ENCODE peak calls at places on chromosomes 1 and 21, in seven cellular contexts. One of them, this sample, is unnamed.

GRCh38 chr1:39380036-39380435 is 111.4 kb upstream of the BMP8A start:
- DNase-seq in foreskin fibroblast: no peak
- DNase-seq in AG09309: no peak
- DNase-seq in A673: no peak
- DNase-seq in breast epithelium: no peak
- DNase-seq in stomach: no peak
- DNase-seq in neural crest cell: no peak
- DNase-seq in this sample: no peak

GRCh38 chr1:153795325-153795837 is 20.2 kb downstream of the SLC27A3 start:
- DNase-seq in foreskin fibroblast: no peak
- DNase-seq in AG09309: no peak
- DNase-seq in A673: no peak
- DNase-seq in breast epithelium: no peak
- DNase-seq in stomach: peak; percentile 22
- DNase-seq in neural crest cell: no peak
- DNase-seq in this sample: no peak

GRCh38 chr21:16742116-16742515 is 770.7 kb upstream of the CXADR start:
- DNase-seq in foreskin fibroblast: no peak
- DNase-seq in AG09309: no peak
- DNase-seq in A673: no peak
- DNase-seq in breast epithelium: no peak
- DNase-seq in stomach: no peak
- DNase-seq in neural crest cell: no peak
- DNase-seq in this sample: no peak

GRCh38 chr1:101653482-101653946 is 343.2 kb downstream of the OLFM3 start:
- DNase-seq in foreskin fibroblast: peak; percentile 17
- DNase-seq in AG09309: no peak
- DNase-seq in A673: peak; percentile 78
- DNase-seq in breast epithelium: no peak
- DNase-seq in stomach: no peak
- DNase-seq in neural crest cell: no peak
- DNase-seq in this sample: no peak

GRCh38 chr1:224635356-224635755 is 19.2 kb downstream of the CNIH3 start:
- DNase-seq in foreskin fibroblast: peak; percentile 96
- DNase-seq in AG09309: peak; percentile 57
- DNase-seq in A673: no peak
- DNase-seq in breast epithelium: no peak
- DNase-seq in stomach: no peak
- DNase-seq in neural crest cell: no peak
- DNase-seq in this sample: no peak

GRCh38 chr1:167517535-167518330 is 596 bp downstream of the CD247 start:
- DNase-seq in foreskin fibroblast: no peak
- DNase-seq in AG09309: no peak
- DNase-seq in A673: no peak
- DNase-seq in breast epithelium: no peak
- DNase-seq in stomach: no peak
- DNase-seq in neural crest cell: no peak
- DNase-seq in this sample: no peak

GRCh38 chr1:201608635-201609395 is 69.9 kb downstream of the NAV1 start:
- DNase-seq in foreskin fibroblast: peak; percentile 73
- DNase-seq in AG09309: no peak
- DNase-seq in A673: no peak
- DNase-seq in breast epithelium: no peak
- DNase-seq in stomach: no peak
- DNase-seq in neural crest cell: no peak
- DNase-seq in this sample: no peak

GRCh38 chr1:78440381-78440793 is 50.4 kb upstream of the PTGFR start:
- DNase-seq in foreskin fibroblast: peak; percentile 69
- DNase-seq in AG09309: peak; percentile 80
- DNase-seq in A673: no peak
- DNase-seq in breast epithelium: no peak
- DNase-seq in stomach: no peak
- DNase-seq in neural crest cell: no peak
- DNase-seq in this sample: no peak

GRCh38 chr1:41361495-41362356 is 492 bp downstream of the FOXO6 start:
- DNase-seq in foreskin fibroblast: no peak
- DNase-seq in AG09309: no peak
- DNase-seq in A673: no peak
- DNase-seq in breast epithelium: no peak
- DNase-seq in stomach: no peak
- DNase-seq in neural crest cell: no peak
- DNase-seq in this sample: no peak

GRCh38 chr1:1307261-1307907 is 346 bp downstream of the ACAP3 start:
- DNase-seq in foreskin fibroblast: peak; percentile 66
- DNase-seq in AG09309: no peak
- DNase-seq in A673: no peak
- DNase-seq in breast epithelium: no peak
- DNase-seq in stomach: no peak
- DNase-seq in neural crest cell: peak; percentile 48
- DNase-seq in this sample: no peak

GRCh38 chr1:147647796-147648633 is 22.3 kb downstream of the ACP6 start:
- DNase-seq in foreskin fibroblast: no peak
- DNase-seq in AG09309: no peak
- DNase-seq in A673: no peak
- DNase-seq in breast epithelium: no peak
- DNase-seq in stomach: no peak
- DNase-seq in neural crest cell: no peak
- DNase-seq in this sample: no peak

GRCh38 chr1:19938502-19938901 is 15.1 kb upstream of the PLA2G2E start:
- DNase-seq in foreskin fibroblast: peak; percentile 16
- DNase-seq in AG09309: no peak
- DNase-seq in A673: no peak
- DNase-seq in breast epithelium: no peak
- DNase-seq in stomach: no peak
- DNase-seq in neural crest cell: no peak
- DNase-seq in this sample: no peak

GRCh38 chr1:112689842-112690237 is 15.4 kb downstream of the MOV10 start:
- DNase-seq in foreskin fibroblast: no peak
- DNase-seq in AG09309: no peak
- DNase-seq in A673: no peak
- DNase-seq in breast epithelium: no peak
- DNase-seq in stomach: no peak
- DNase-seq in neural crest cell: no peak
- DNase-seq in this sample: no peak

GRCh38 chr1:100188617-100189016 is 10.6 kb upstream of the LRRC39 start:
- DNase-seq in foreskin fibroblast: peak; percentile 57
- DNase-seq in AG09309: peak; percentile 69
- DNase-seq in A673: peak; percentile 72
- DNase-seq in breast epithelium: no peak
- DNase-seq in stomach: no peak
- DNase-seq in neural crest cell: no peak
- DNase-seq in this sample: no peak

GRCh38 chr1:41380979-41381690 is 19.9 kb downstream of the FOXO6 start:
- DNase-seq in foreskin fibroblast: peak; percentile 37
- DNase-seq in AG09309: no peak
- DNase-seq in A673: peak; percentile 80
- DNase-seq in breast epithelium: no peak
- DNase-seq in stomach: peak; percentile 69
- DNase-seq in neural crest cell: no peak
- DNase-seq in this sample: no peak

GRCh38 chr1:32400876-32401631 is 6.8 kb upstream of the BSDC1 start:
- DNase-seq in foreskin fibroblast: peak; percentile 95
- DNase-seq in AG09309: peak; percentile 83
- DNase-seq in A673: peak; percentile 87
- DNase-seq in breast epithelium: peak; percentile 83
- DNase-seq in stomach: peak; percentile 88
- DNase-seq in neural crest cell: peak; percentile 85
- DNase-seq in this sample: peak; percentile 84
- TF ChIP-seq CTCF in foreskin fibroblast: peak; percentile 98
- TF ChIP-seq CTCF in AG09309: peak; percentile 93
- TF ChIP-seq CTCF in A673: peak; percentile 92
- TF ChIP-seq CTCF in breast epithelium: peak; percentile 85
- TF ChIP-seq CTCF in stomach: peak; percentile 72
- TF ChIP-seq CTCF in neural crest cell: peak; percentile 91
- TF ChIP-seq CTCF in this sample: peak; percentile 85

GRCh38 chr1:50955116-50955515 is 5.0 kb downstream of the FAF1 start:
- DNase-seq in foreskin fibroblast: no peak
- DNase-seq in AG09309: no peak
- DNase-seq in A673: no peak
- DNase-seq in breast epithelium: no peak
- DNase-seq in stomach: no peak
- DNase-seq in neural crest cell: no peak
- DNase-seq in this sample: no peak

GRCh38 chr1:50964863-50965262 is 4.8 kb upstream of the FAF1 start:
- DNase-seq in foreskin fibroblast: no peak
- DNase-seq in AG09309: no peak
- DNase-seq in A673: no peak
- DNase-seq in breast epithelium: no peak
- DNase-seq in stomach: no peak
- DNase-seq in neural crest cell: no peak
- DNase-seq in this sample: no peak

GRCh38 chr1:50959303-50959912 is 659 bp downstream of the FAF1 start:
- DNase-seq in foreskin fibroblast: peak; percentile 63
- DNase-seq in AG09309: no peak
- DNase-seq in A673: peak; percentile 61
- DNase-seq in breast epithelium: no peak
- DNase-seq in stomach: no peak
- DNase-seq in neural crest cell: peak; percentile 7
- DNase-seq in this sample: peak; percentile 59

DNA sequence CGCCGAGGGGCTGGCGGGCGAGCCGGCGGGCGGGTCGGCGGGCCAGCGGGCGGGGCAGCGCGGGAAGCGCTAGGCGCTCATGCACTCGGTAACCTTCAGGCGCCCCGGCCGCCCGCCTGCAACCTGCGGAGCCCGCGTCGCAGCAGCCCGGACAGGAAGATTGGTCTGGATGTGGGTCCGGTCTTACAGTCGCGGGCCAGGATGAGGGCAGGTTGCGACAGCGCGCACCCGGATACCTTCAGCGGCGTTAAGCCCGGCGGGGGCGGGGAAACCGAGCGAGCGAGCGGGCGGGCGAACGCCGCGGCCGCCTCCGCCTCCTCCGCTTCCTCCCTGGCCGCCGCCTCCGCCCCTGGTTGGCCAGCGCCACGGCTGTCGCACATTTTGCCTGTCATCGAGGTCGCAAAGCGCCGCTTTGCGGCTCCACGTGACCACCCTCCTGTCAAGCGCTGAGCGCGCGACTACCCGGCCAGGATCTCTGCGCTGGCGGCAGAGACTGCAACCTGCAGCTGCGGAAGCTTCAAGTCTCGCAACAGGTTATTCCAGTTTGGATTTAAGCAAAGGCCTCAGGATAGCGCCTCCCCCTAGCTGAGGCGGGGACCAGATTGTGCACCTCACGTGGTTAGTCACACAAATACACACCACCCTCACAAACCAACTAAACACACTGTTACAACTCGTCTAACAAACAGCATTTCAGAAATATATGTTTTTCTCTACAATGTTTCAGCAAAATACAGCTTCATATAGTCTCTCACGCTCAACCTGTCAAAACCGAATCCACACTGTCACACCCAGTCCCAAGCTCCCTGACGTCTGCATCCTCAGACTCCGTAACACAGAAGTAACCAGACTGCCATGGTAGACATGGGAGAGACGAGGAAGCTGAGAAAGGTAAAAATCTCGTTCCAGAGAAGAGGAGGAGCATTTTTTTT is at the start of gene FAF1:
- DNase-seq in foreskin fibroblast: peak; percentile 99
- DNase-seq in AG09309: peak; percentile 74
- DNase-seq in A673: peak; percentile 99
- DNase-seq in breast epithelium: peak; percentile 97
- DNase-seq in stomach: peak; percentile 98
- DNase-seq in neural crest cell: peak; percentile 91
- DNase-seq in this sample: peak; percentile 97
- TF ChIP-seq CTCF in foreskin fibroblast: no peak
- TF ChIP-seq CTCF in AG09309: no peak
- TF ChIP-seq CTCF in A673: peak; percentile 38
- TF ChIP-seq CTCF in breast epithelium: peak; percentile 68
- TF ChIP-seq CTCF in stomach: peak; percentile 27
- TF ChIP-seq CTCF in neural crest cell: peak; percentile 57
- TF ChIP-seq CTCF in this sample: peak; percentile 21

DNA sequence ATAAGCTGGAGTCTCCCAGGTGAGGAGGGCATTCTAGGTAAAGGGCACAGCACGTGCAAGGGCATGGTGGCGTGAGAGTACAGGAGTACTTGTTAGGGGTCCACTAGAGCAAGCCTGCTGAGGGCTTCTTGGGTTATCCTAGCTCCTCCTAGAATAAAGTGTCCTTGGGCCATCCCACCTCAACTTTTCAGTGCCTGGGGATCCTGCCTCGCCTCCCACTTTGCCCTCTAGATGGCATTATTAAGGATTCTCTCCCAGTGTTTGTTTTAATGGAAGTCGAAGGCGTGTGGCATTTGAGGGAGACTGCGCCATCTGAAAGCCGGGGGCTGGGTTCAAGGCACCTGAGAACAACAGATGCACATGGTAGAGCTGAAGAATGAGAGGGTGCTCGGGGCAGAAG is 74.5 kb upstream of the SELENON start:
- DNase-seq in foreskin fibroblast: no peak
- DNase-seq in AG09309: no peak
- DNase-seq in A673: no peak
- DNase-seq in breast epithelium: no peak
- DNase-seq in stomach: no peak
- DNase-seq in neural crest cell: no peak
- DNase-seq in this sample: no peak
- TF ChIP-seq CTCF in foreskin fibroblast: no peak
- TF ChIP-seq CTCF in AG09309: no peak
- TF ChIP-seq CTCF in A673: peak; percentile 36
- TF ChIP-seq CTCF in breast epithelium: no peak
- TF ChIP-seq CTCF in stomach: no peak
- TF ChIP-seq CTCF in neural crest cell: no peak
- TF ChIP-seq CTCF in this sample: no peak

DNA sequence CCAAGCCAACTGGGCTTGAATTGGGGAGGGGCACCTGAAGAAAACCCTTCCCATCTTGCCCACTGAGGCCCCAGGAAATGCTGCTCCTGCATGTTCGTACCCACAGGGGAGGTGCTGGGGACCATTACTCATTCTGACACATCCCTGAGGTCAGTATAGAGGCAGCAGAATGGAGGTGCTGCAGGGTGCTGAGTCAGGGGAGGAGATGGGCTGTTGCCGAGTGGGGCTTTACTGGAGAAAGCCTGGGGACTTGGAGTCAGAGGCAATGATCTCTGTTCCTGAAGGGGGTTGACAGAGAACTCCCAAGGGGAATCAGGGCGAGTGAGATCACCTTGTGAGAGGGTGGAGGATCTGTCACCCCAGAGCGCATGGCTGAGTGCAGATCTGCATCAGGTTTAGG is 40.2 kb upstream of the KCNA10 start:
- DNase-seq in foreskin fibroblast: no peak
- DNase-seq in AG09309: no peak
- DNase-seq in A673: no peak
- DNase-seq in breast epithelium: no peak
- DNase-seq in stomach: no peak
- DNase-seq in neural crest cell: no peak
- DNase-seq in this sample: no peak
- TF ChIP-seq CTCF in foreskin fibroblast: no peak
- TF ChIP-seq CTCF in AG09309: no peak
- TF ChIP-seq CTCF in A673: no peak
- TF ChIP-seq CTCF in breast epithelium: no peak
- TF ChIP-seq CTCF in stomach: no peak
- TF ChIP-seq CTCF in neural crest cell: no peak
- TF ChIP-seq CTCF in this sample: no peak

This sample was measured in right lobe of liver.